ENCODE peak calls at places on chromosomes 16 and 17, in nine cellular contexts. One of them, this sample, is unnamed. For H3K9me3, the result is how much of the 10 kb centered on the place peaks cover.

GRCh38 chr16:86018487-86018886 is 119.5 kb downstream of the IRF8 start:
- DNase-seq in CD4-positive, alpha-beta T cell: no peak
- DNase-seq in pancreas: no peak
- DNase-seq in small intestine: peak
- DNase-seq in H9: no peak
- DNase-seq in uterus: no peak
- DNase-seq in thyroid gland: no peak
- DNase-seq in heart left ventricle: peak
- DNase-seq in aorta: peak
- DNase-seq in this sample: no peak

GRCh38 chr17:33667052-33667509 is 374.0 kb upstream of the ASIC2 start:
- DNase-seq in CD4-positive, alpha-beta T cell: no peak
- DNase-seq in pancreas: no peak
- DNase-seq in small intestine: peak
- DNase-seq in H9: no peak
- DNase-seq in uterus: no peak
- DNase-seq in thyroid gland: no peak
- DNase-seq in heart left ventricle: no peak
- DNase-seq in aorta: no peak
- DNase-seq in this sample: no peak

GRCh38 chr17:47279062-47279801 is 25.6 kb downstream of the ITGB3 start:
- DNase-seq in CD4-positive, alpha-beta T cell: no peak
- DNase-seq in pancreas: no peak
- DNase-seq in small intestine: peak
- DNase-seq in H9: no peak
- DNase-seq in uterus: peak
- DNase-seq in thyroid gland: peak
- DNase-seq in heart left ventricle: peak
- DNase-seq in aorta: peak
- DNase-seq in this sample: no peak

GRCh38 chr17:60161598-60162330 is 12.0 kb downstream of the CA4 start:
- DNase-seq in CD4-positive, alpha-beta T cell: no peak
- DNase-seq in pancreas: peak
- DNase-seq in small intestine: no peak
- DNase-seq in H9: peak
- DNase-seq in uterus: no peak
- DNase-seq in thyroid gland: no peak
- DNase-seq in heart left ventricle: no peak
- DNase-seq in aorta: no peak
- DNase-seq in this sample: no peak

GRCh38 chr17:49469831-49470568 is 25.1 kb upstream of the NGFR start:
- DNase-seq in CD4-positive, alpha-beta T cell: no peak
- DNase-seq in pancreas: no peak
- DNase-seq in small intestine: no peak
- DNase-seq in H9: peak
- DNase-seq in uterus: no peak
- DNase-seq in thyroid gland: no peak
- DNase-seq in heart left ventricle: no peak
- DNase-seq in aorta: no peak
- DNase-seq in this sample: no peak

GRCh38 chr17:42116705-42117396 is 4.3 kb downstream of the KAT2A start:
- DNase-seq in CD4-positive, alpha-beta T cell: peak
- DNase-seq in pancreas: peak
- DNase-seq in small intestine: peak
- DNase-seq in H9: peak
- DNase-seq in uterus: peak
- DNase-seq in thyroid gland: peak
- DNase-seq in heart left ventricle: peak
- DNase-seq in aorta: peak
- DNase-seq in this sample: peak

GRCh38 chr16:28259091-28259780 is 33.1 kb upstream of the SBK1 start:
- DNase-seq in CD4-positive, alpha-beta T cell: no peak
- DNase-seq in pancreas: no peak
- DNase-seq in small intestine: no peak
- DNase-seq in H9: no peak
- DNase-seq in uterus: no peak
- DNase-seq in thyroid gland: no peak
- DNase-seq in heart left ventricle: no peak
- DNase-seq in aorta: no peak
- DNase-seq in this sample: no peak

GRCh38 chr17:46201491-46201890 is 8.3 kb upstream of the KANSL1 start:
- DNase-seq in CD4-positive, alpha-beta T cell: no peak
- DNase-seq in pancreas: no peak
- DNase-seq in small intestine: no peak
- DNase-seq in H9: no peak
- DNase-seq in uterus: no peak
- DNase-seq in thyroid gland: no peak
- DNase-seq in heart left ventricle: no peak
- DNase-seq in aorta: no peak
- DNase-seq in this sample: no peak

GRCh38 chr17:29107933-29108805 is 65.2 kb downstream of the PIPOX start:
- DNase-seq in CD4-positive, alpha-beta T cell: no peak
- DNase-seq in pancreas: peak
- DNase-seq in small intestine: no peak
- DNase-seq in H9: no peak
- DNase-seq in uterus: no peak
- DNase-seq in thyroid gland: peak
- DNase-seq in heart left ventricle: peak
- DNase-seq in aorta: no peak
- DNase-seq in this sample: peak

GRCh38 chr17:80519091-80519781 is 25.4 kb upstream of the RPTOR start:
- DNase-seq in CD4-positive, alpha-beta T cell: no peak
- DNase-seq in pancreas: no peak
- DNase-seq in small intestine: no peak
- DNase-seq in H9: no peak
- DNase-seq in uterus: no peak
- DNase-seq in thyroid gland: no peak
- DNase-seq in heart left ventricle: no peak
- DNase-seq in aorta: no peak
- DNase-seq in this sample: no peak

GRCh38 chr17:34199449-34199848 is 55.6 kb upstream of the CCL2 start:
- DNase-seq in CD4-positive, alpha-beta T cell: no peak
- DNase-seq in pancreas: no peak
- DNase-seq in small intestine: no peak
- DNase-seq in H9: no peak
- DNase-seq in uterus: no peak
- DNase-seq in thyroid gland: no peak
- DNase-seq in heart left ventricle: no peak
- DNase-seq in aorta: no peak
- DNase-seq in this sample: no peak

GRCh38 chr17:41048441-41048840 is 1.3 kb upstream of the KRTAP2-1 start:
- DNase-seq in CD4-positive, alpha-beta T cell: no peak
- DNase-seq in pancreas: no peak
- DNase-seq in small intestine: no peak
- DNase-seq in H9: no peak
- DNase-seq in uterus: no peak
- DNase-seq in thyroid gland: no peak
- DNase-seq in heart left ventricle: no peak
- DNase-seq in aorta: no peak
- DNase-seq in this sample: no peak

GRCh38 chr17:79047923-79048825 is 24.2 kb downstream of the C1QTNF1 start:
- DNase-seq in CD4-positive, alpha-beta T cell: no peak
- DNase-seq in pancreas: no peak
- DNase-seq in small intestine: peak
- DNase-seq in H9: no peak
- DNase-seq in uterus: no peak
- DNase-seq in thyroid gland: no peak
- DNase-seq in heart left ventricle: no peak
- DNase-seq in aorta: peak
- DNase-seq in this sample: no peak

GRCh38 chr16:72753883-72754282 is 294.0 kb downstream of the ZFHX3 start:
- DNase-seq in CD4-positive, alpha-beta T cell: no peak
- DNase-seq in pancreas: no peak
- DNase-seq in small intestine: no peak
- DNase-seq in H9: no peak
- DNase-seq in uterus: no peak
- DNase-seq in thyroid gland: peak
- DNase-seq in heart left ventricle: no peak
- DNase-seq in aorta: no peak
- DNase-seq in this sample: no peak

GRCh38 chr16:75565640-75566039 is 539 bp upstream of the GABARAPL2 start:
- DNase-seq in CD4-positive, alpha-beta T cell: no peak
- DNase-seq in pancreas: no peak
- DNase-seq in small intestine: no peak
- DNase-seq in H9: no peak
- DNase-seq in uterus: no peak
- DNase-seq in thyroid gland: no peak
- DNase-seq in heart left ventricle: no peak
- DNase-seq in aorta: no peak
- DNase-seq in this sample: no peak

GRCh38 chr17:31663576-31663975 is 195.5 kb downstream of the COPRS start:
- DNase-seq in CD4-positive, alpha-beta T cell: no peak
- DNase-seq in pancreas: no peak
- DNase-seq in small intestine: no peak
- DNase-seq in H9: no peak
- DNase-seq in uterus: no peak
- DNase-seq in thyroid gland: no peak
- DNase-seq in heart left ventricle: no peak
- DNase-seq in aorta: no peak
- DNase-seq in this sample: no peak

GRCh38 chr17:8075081-8075480 is 12.4 kb downstream of the ALOX12B start:
- DNase-seq in CD4-positive, alpha-beta T cell: no peak
- DNase-seq in pancreas: no peak
- DNase-seq in small intestine: no peak
- DNase-seq in H9: no peak
- DNase-seq in uterus: no peak
- DNase-seq in thyroid gland: no peak
- DNase-seq in heart left ventricle: no peak
- DNase-seq in aorta: peak
- DNase-seq in this sample: no peak

GRCh38 chr17:4026255-4026654 is 62.0 kb upstream of the ATP2A3 start:
- DNase-seq in CD4-positive, alpha-beta T cell: no peak
- DNase-seq in pancreas: no peak
- DNase-seq in small intestine: no peak
- DNase-seq in H9: no peak
- DNase-seq in uterus: no peak
- DNase-seq in thyroid gland: no peak
- DNase-seq in heart left ventricle: no peak
- DNase-seq in aorta: no peak
- DNase-seq in this sample: no peak
- H3K9me3 ChIP-seq in CD4-positive, alpha-beta T cell: under half
- H3K9me3 ChIP-seq in pancreas: under half
- H3K9me3 ChIP-seq in small intestine: under half
- H3K9me3 ChIP-seq in H9: under half
- H3K9me3 ChIP-seq in uterus: under half
- H3K9me3 ChIP-seq in thyroid gland: under half
- H3K9me3 ChIP-seq in heart left ventricle: half or more
- H3K9me3 ChIP-seq in aorta: under half
- H3K9me3 ChIP-seq in this sample: under half

DNA sequence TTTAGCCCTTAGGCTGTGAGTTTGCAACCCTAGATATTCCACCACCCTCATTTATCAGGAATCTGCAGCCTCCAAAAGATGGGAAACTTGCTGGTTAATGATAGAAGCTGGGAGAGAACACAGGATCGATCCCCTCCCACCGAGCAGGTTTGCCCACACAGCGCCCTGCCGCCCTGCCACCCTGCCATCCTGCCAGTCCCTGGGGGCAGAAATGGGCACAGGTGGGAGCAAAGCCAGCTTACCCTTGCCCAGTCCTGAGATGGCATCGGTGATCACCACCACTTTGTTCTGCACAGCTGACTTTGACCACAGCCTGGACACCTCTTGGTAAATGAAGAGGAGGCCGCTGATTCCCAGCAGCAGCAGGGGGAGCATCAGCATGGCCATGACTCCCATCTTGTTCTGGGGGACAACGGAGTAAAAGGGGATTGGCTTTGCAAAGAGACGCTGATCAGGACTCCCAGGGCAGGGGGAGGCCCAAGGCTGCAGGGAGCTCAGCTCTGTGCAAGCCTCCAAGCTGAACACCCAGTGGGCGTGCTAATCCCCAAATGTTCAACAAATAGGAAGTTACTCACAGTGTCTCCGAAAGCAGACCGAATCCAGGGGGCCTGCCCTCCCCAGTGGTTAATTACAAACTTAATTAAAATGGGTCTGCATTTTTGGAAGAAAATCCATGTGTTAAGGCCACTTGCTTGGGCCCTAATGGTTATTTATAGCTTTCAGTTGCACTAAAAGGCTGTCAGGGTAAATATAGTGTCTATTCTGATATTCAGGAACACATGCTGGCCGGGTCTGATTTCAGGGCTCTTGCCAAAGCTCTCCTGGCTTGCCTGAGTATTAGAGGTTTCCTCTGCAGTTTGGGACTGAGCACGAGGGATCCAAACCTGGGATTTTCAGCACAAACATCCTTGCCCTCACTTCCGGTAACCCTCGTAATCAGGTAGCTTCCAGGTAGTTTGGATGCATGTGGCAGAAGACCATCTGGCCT is at the start of gene DHRS7C:
- DNase-seq in CD4-positive, alpha-beta T cell: no peak
- DNase-seq in pancreas: no peak
- DNase-seq in small intestine: no peak
- DNase-seq in H9: no peak
- DNase-seq in uterus: no peak
- DNase-seq in thyroid gland: no peak
- DNase-seq in heart left ventricle: peak
- DNase-seq in aorta: peak
- DNase-seq in this sample: no peak
- H3K9me3 ChIP-seq in CD4-positive, alpha-beta T cell: under half
- H3K9me3 ChIP-seq in pancreas: under half
- H3K9me3 ChIP-seq in small intestine: under half
- H3K9me3 ChIP-seq in H9: under half
- H3K9me3 ChIP-seq in uterus: under half
- H3K9me3 ChIP-seq in thyroid gland: under half
- H3K9me3 ChIP-seq in heart left ventricle: under half
- H3K9me3 ChIP-seq in aorta: under half
- H3K9me3 ChIP-seq in this sample: under half

GRCh38 chr16:17053536-17054160 is 417.1 kb downstream of the XYLT1 start:
- DNase-seq in CD4-positive, alpha-beta T cell: no peak
- DNase-seq in pancreas: no peak
- DNase-seq in small intestine: no peak
- DNase-seq in H9: no peak
- DNase-seq in uterus: no peak
- DNase-seq in thyroid gland: no peak
- DNase-seq in heart left ventricle: no peak
- DNase-seq in aorta: no peak
- DNase-seq in this sample: no peak

DNA sequence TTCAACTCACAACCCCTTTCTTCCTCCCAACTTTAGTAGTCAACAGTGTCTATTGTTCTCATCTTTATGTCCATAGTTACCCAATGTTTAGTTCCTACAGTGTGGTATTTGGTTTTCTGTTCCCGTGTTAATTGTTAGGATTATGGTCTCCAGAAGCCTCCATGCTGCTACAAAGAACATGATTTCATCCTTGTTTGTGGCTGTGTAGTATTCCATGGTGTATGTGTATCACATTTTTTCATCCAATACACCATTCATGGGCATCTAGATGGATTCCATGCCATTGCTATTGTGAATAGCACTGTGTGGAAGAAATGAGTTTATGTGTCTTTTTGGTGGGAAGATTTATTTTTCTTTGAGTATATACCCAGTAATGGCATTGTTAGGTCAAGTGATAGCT is 420.3 kb downstream of the XYLT1 start:
- DNase-seq in CD4-positive, alpha-beta T cell: no peak
- DNase-seq in pancreas: no peak
- DNase-seq in small intestine: no peak
- DNase-seq in H9: no peak
- DNase-seq in uterus: no peak
- DNase-seq in thyroid gland: no peak
- DNase-seq in heart left ventricle: no peak
- DNase-seq in aorta: no peak
- DNase-seq in this sample: no peak
- H3K9me3 ChIP-seq in CD4-positive, alpha-beta T cell: under half
- H3K9me3 ChIP-seq in pancreas: under half
- H3K9me3 ChIP-seq in small intestine: under half
- H3K9me3 ChIP-seq in H9: under half
- H3K9me3 ChIP-seq in uterus: under half
- H3K9me3 ChIP-seq in thyroid gland: under half
- H3K9me3 ChIP-seq in heart left ventricle: under half
- H3K9me3 ChIP-seq in aorta: under half
- H3K9me3 ChIP-seq in this sample: under half

GRCh38 chr16:3439637-3440036 is 3.7 kb downstream of the ZNF597 start:
- DNase-seq in CD4-positive, alpha-beta T cell: no peak
- DNase-seq in pancreas: no peak
- DNase-seq in small intestine: no peak
- DNase-seq in H9: no peak
- DNase-seq in uterus: no peak
- DNase-seq in thyroid gland: no peak
- DNase-seq in heart left ventricle: no peak
- DNase-seq in aorta: no peak
- DNase-seq in this sample: no peak
- H3K9me3 ChIP-seq in CD4-positive, alpha-beta T cell: under half
- H3K9me3 ChIP-seq in pancreas: under half
- H3K9me3 ChIP-seq in small intestine: under half
- H3K9me3 ChIP-seq in H9: under half
- H3K9me3 ChIP-seq in uterus: under half
- H3K9me3 ChIP-seq in thyroid gland: under half
- H3K9me3 ChIP-seq in heart left ventricle: under half
- H3K9me3 ChIP-seq in aorta: under half
- H3K9me3 ChIP-seq in this sample: under half

This sample was measured in right lobe of liver.